ENCODE peak calls at places on chromosome 4, in seven cellular contexts. One of them, this sample, is unnamed.
A peak's percentile ranks its signal among the peaks of the same experiment; 100 is the strongest.

GRCh38 chr4:86857341-86858052 is 8.3 kb upstream of the SLC10A6 start:
- DNase-seq in GM23338: peak; percentile 76
- DNase-seq in cerebellum: no peak
- DNase-seq in AG09309: no peak
- DNase-seq in left lung: no peak
- DNase-seq in DMS153: no peak
- DNase-seq in left ventricle myocardium inferior: no peak
- DNase-seq in this sample: no peak

GRCh38 chr4:10998826-10999225 is 314.3 kb upstream of the CLNK start:
- DNase-seq in GM23338: no peak
- DNase-seq in cerebellum: no peak
- DNase-seq in AG09309: no peak
- DNase-seq in left lung: no peak
- DNase-seq in DMS153: no peak
- DNase-seq in left ventricle myocardium inferior: no peak
- DNase-seq in this sample: no peak

GRCh38 chr4:1582227-1582626 is 101.9 kb downstream of the FAM53A start:
- DNase-seq in GM23338: no peak
- DNase-seq in cerebellum: peak; percentile 69
- DNase-seq in AG09309: no peak
- DNase-seq in left lung: peak; percentile 78
- DNase-seq in DMS153: no peak
- DNase-seq in left ventricle myocardium inferior: peak; percentile 37
- DNase-seq in this sample: no peak

GRCh38 chr4:153372967-153373562 is 28.6 kb downstream of the MND1 start:
- DNase-seq in GM23338: no peak
- DNase-seq in cerebellum: no peak
- DNase-seq in AG09309: no peak
- DNase-seq in left lung: no peak
- DNase-seq in DMS153: no peak
- DNase-seq in left ventricle myocardium inferior: no peak
- DNase-seq in this sample: no peak

GRCh38 chr4:120801171-120801758 is 121.3 kb downstream of the PRDM5 start:
- DNase-seq in GM23338: no peak
- DNase-seq in cerebellum: no peak
- DNase-seq in AG09309: peak; percentile 25
- DNase-seq in left lung: no peak
- DNase-seq in DMS153: no peak
- DNase-seq in left ventricle myocardium inferior: peak; percentile 40
- DNase-seq in this sample: no peak

GRCh38 chr4:82661601-82662000 is 99.8 kb upstream of the TMEM150C start:
- DNase-seq in GM23338: no peak
- DNase-seq in cerebellum: no peak
- DNase-seq in AG09309: no peak
- DNase-seq in left lung: no peak
- DNase-seq in DMS153: peak; percentile 76
- DNase-seq in left ventricle myocardium inferior: no peak
- DNase-seq in this sample: no peak

GRCh38 chr4:122614621-122615020 is 6.2 kb downstream of the IL21 start:
- DNase-seq in GM23338: no peak
- DNase-seq in cerebellum: no peak
- DNase-seq in AG09309: no peak
- DNase-seq in left lung: no peak
- DNase-seq in DMS153: no peak
- DNase-seq in left ventricle myocardium inferior: no peak
- DNase-seq in this sample: no peak

GRCh38 chr4:10092481-10093272 is 23.9 kb downstream of the WDR1 start:
- DNase-seq in GM23338: no peak
- DNase-seq in cerebellum: no peak
- DNase-seq in AG09309: no peak
- DNase-seq in left lung: peak; percentile 63
- DNase-seq in DMS153: no peak
- DNase-seq in left ventricle myocardium inferior: peak; percentile 18
- DNase-seq in this sample: peak; percentile 29

GRCh38 chr4:80071643-80072606 is 1.1 kb downstream of the ANTXR2 start:
- DNase-seq in GM23338: peak; percentile 69
- DNase-seq in cerebellum: no peak
- DNase-seq in AG09309: no peak
- DNase-seq in left lung: peak; percentile 87
- DNase-seq in DMS153: no peak
- DNase-seq in left ventricle myocardium inferior: peak; percentile 47
- DNase-seq in this sample: peak; percentile 67

GRCh38 chr4:134276476-134276875 is 74.9 kb upstream of the PABPC4L start:
- DNase-seq in GM23338: no peak
- DNase-seq in cerebellum: no peak
- DNase-seq in AG09309: no peak
- DNase-seq in left lung: no peak
- DNase-seq in DMS153: no peak
- DNase-seq in left ventricle myocardium inferior: no peak
- DNase-seq in this sample: no peak

GRCh38 chr4:47221721-47222120 is 190.4 kb downstream of the GABRB1 start:
- DNase-seq in GM23338: no peak
- DNase-seq in cerebellum: no peak
- DNase-seq in AG09309: no peak
- DNase-seq in left lung: no peak
- DNase-seq in DMS153: no peak
- DNase-seq in left ventricle myocardium inferior: no peak
- DNase-seq in this sample: no peak

GRCh38 chr4:7877131-7877530 is 62.5 kb downstream of the AFAP1 start:
- DNase-seq in GM23338: no peak
- DNase-seq in cerebellum: no peak
- DNase-seq in AG09309: no peak
- DNase-seq in left lung: no peak
- DNase-seq in DMS153: no peak
- DNase-seq in left ventricle myocardium inferior: no peak
- DNase-seq in this sample: no peak

GRCh38 chr4:151462554-151462953 is 53.6 kb downstream of the FHIP1A start:
- DNase-seq in GM23338: no peak
- DNase-seq in cerebellum: peak; percentile 53
- DNase-seq in AG09309: no peak
- DNase-seq in left lung: no peak
- DNase-seq in DMS153: peak; percentile 44
- DNase-seq in left ventricle myocardium inferior: no peak
- DNase-seq in this sample: no peak

GRCh38 chr4:1678244-1678643 is 5.9 kb downstream of the FAM53A start:
- DNase-seq in GM23338: no peak
- DNase-seq in cerebellum: no peak
- DNase-seq in AG09309: no peak
- DNase-seq in left lung: no peak
- DNase-seq in DMS153: no peak
- DNase-seq in left ventricle myocardium inferior: no peak
- DNase-seq in this sample: no peak

GRCh38 chr4:165760182-165760581 is 112.9 kb upstream of the TLL1 start:
- DNase-seq in GM23338: no peak
- DNase-seq in cerebellum: no peak
- DNase-seq in AG09309: no peak
- DNase-seq in left lung: no peak
- DNase-seq in DMS153: no peak
- DNase-seq in left ventricle myocardium inferior: no peak
- DNase-seq in this sample: no peak

GRCh38 chr4:89158884-89159503 is 47.7 kb downstream of the TIGD2 start:
- DNase-seq in GM23338: peak; percentile 41
- DNase-seq in cerebellum: peak; percentile 63
- DNase-seq in AG09309: no peak
- DNase-seq in left lung: no peak
- DNase-seq in DMS153: peak; percentile 30
- DNase-seq in left ventricle myocardium inferior: no peak
- DNase-seq in this sample: peak; percentile 30

GRCh38 chr4:71540749-71541269 is 202.0 kb downstream of the SLC4A4 start:
- DNase-seq in GM23338: peak; percentile 31
- DNase-seq in cerebellum: no peak
- DNase-seq in AG09309: no peak
- DNase-seq in left lung: no peak
- DNase-seq in DMS153: no peak
- DNase-seq in left ventricle myocardium inferior: no peak
- DNase-seq in this sample: no peak

GRCh38 chr4:188719794-188720193 is 580.6 kb downstream of the TRIML1 start:
- DNase-seq in GM23338: peak; percentile 7
- DNase-seq in cerebellum: no peak
- DNase-seq in AG09309: no peak
- DNase-seq in left lung: no peak
- DNase-seq in DMS153: no peak
- DNase-seq in left ventricle myocardium inferior: no peak
- DNase-seq in this sample: no peak

GRCh38 chr4:68175562-68176155 is 46.0 kb upstream of the TMPRSS11F start:
- DNase-seq in GM23338: peak; percentile 87
- DNase-seq in cerebellum: peak; percentile 60
- DNase-seq in AG09309: peak; percentile 20
- DNase-seq in left lung: no peak
- DNase-seq in DMS153: peak; percentile 30
- DNase-seq in left ventricle myocardium inferior: no peak
- DNase-seq in this sample: peak; percentile 70

GRCh38 chr4:1315306-1315705 is 25.6 kb downstream of the MAEA start:
- DNase-seq in GM23338: no peak
- DNase-seq in cerebellum: no peak
- DNase-seq in AG09309: no peak
- DNase-seq in left lung: peak; percentile 70
- DNase-seq in DMS153: no peak
- DNase-seq in left ventricle myocardium inferior: no peak
- DNase-seq in this sample: no peak

GRCh38 chr4:129231907-129232626 is 136.1 kb downstream of the C4orf33 start:
- DNase-seq in GM23338: no peak
- DNase-seq in cerebellum: no peak
- DNase-seq in AG09309: no peak
- DNase-seq in left lung: no peak
- DNase-seq in DMS153: no peak
- DNase-seq in left ventricle myocardium inferior: no peak
- DNase-seq in this sample: no peak

GRCh38 chr4:53563824-53564223 is 27.5 kb downstream of the LNX1 start:
- DNase-seq in GM23338: no peak
- DNase-seq in cerebellum: no peak
- DNase-seq in AG09309: peak; percentile 31
- DNase-seq in left lung: no peak
- DNase-seq in DMS153: no peak
- DNase-seq in left ventricle myocardium inferior: no peak
- DNase-seq in this sample: no peak